ENCODE peak calls at places on chromosomes 5 and 9, in four cellular contexts. F is stomach, P is endothelial cell of umbilical vein, B is breast epithelium. D is an unnamed sample.

GRCh38 chr9:37371565-37372464 is 50.7 kb upstream of the GRHPR start:
- DNase-seq in F (no peak), P (no peak), B (no peak), D (no peak)

GRCh38 chr5:86684222-86684621 is 66.5 kb downstream of the COX7C start:
- DNase-seq in F (no peak), P (no peak), B (no peak), D (no peak)

GRCh38 chr5:154526231-154527226 is 48.5 kb upstream of the HAND1 start:
- DNase-seq in F (no peak), P (no peak), B (no peak), D (no peak)

GRCh38 chr9:91043786-91044185 is 242.2 kb downstream of the SYK start:
- DNase-seq in F (no peak), P (no peak), B (no peak), D (no peak)

GRCh38 chr5:37851305-37851704 is 11.5 kb upstream of the GDNF start:
- DNase-seq in F (no peak), P (no peak), B (no peak), D (no peak)

GRCh38 chr5:53956632-53957031 is 353.7 kb downstream of the ARL15 start:
- DNase-seq in F (no peak), P (no peak), B (no peak), D (no peak)

GRCh38 chr5:10333154-10334006 is 20.1 kb upstream of the MARCHF6 start:
- DNase-seq in F (peak), P (peak), B (no peak), D (no peak)

GRCh38 chr5:132103969-132104391 is 30.4 kb downstream of the CSF2 start:
- DNase-seq in F (no peak), P (peak), B (no peak), D (no peak)

GRCh38 chr9:13411827-13412226 is 132.3 kb upstream of the MPDZ start:
- DNase-seq in F (no peak), P (no peak), B (no peak), D (no peak)

GRCh38 chr5:31196309-31196708 is 2.8 kb downstream of the CDH6 start:
- DNase-seq in F (no peak), P (no peak), B (no peak), D (no peak)

GRCh38 chr5:149473441-149473840 is 77.8 kb downstream of the CSNK1A1 start:
- DNase-seq in F (no peak), P (no peak), B (no peak), D (no peak)

GRCh38 chr5:88785396-88786216 is 97.4 kb downstream of the MEF2C start:
- DNase-seq in F (no peak), P (peak), B (no peak), D (no peak)

GRCh38 chr5:93791520-93791972 is 50.1 kb upstream of the POU5F2 start:
- DNase-seq in F (no peak), P (peak), B (no peak), D (no peak)

GRCh38 chr9:109705515-109705914 is 74.5 kb upstream of the PALM2AKAP2 start:
- DNase-seq in F (no peak), P (no peak), B (no peak), D (no peak)

GRCh38 chr5:143061161-143061945 is 291.2 kb downstream of the ARHGAP26 start:
- DNase-seq in F (no peak), P (peak), B (no peak), D (peak)

GRCh38 chr9:37061763-37062162 is 27.7 kb upstream of the PAX5 start:
- DNase-seq in F (no peak), P (no peak), B (no peak), D (no peak)

GRCh38 chr5:131001507-131001906 is 163.5 kb downstream of the HINT1 start:
- DNase-seq in F (no peak), P (no peak), B (no peak), D (no peak)

GRCh38 chr9:76459691-76460635 is 981 bp downstream of the GCNT1 start:
- DNase-seq in F (peak), P (peak), B (no peak), D (peak)

GRCh38 chr9:72353455-72354116 is 11.4 kb downstream of the ZFAND5 start:
- DNase-seq in F (no peak), P (no peak), B (no peak), D (no peak)

GRCh38 chr9:72355153-72355552 is 9.9 kb downstream of the ZFAND5 start:
- DNase-seq in F (no peak), P (no peak), B (no peak), D (no peak)

GRCh38 chr9:72356019-72356653 is 8.9 kb downstream of the ZFAND5 start:
- DNase-seq in F (no peak), P (no peak), B (no peak), D (no peak)

GRCh38 chr9:72352911-72353388 is 12.1 kb downstream of the ZFAND5 start:
- DNase-seq in F (no peak), P (no peak), B (no peak), D (no peak)

DNA sequence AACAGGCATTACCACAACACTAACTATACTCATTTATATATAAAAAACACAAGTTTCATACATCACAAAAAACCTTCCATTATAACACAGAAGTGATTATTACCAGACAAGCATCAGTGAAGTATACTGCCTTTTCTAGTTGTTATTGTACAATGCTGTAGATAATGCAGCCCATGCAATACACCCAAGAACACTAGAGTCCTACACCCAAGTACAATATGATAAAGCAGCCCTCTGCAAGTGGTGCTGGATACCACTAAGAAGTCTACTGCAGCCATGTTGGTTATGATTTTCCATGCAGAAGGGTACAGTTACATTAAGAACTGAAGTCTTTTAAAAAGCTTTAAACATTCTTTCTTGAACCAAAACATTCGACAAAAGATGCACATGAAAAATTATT is 10.3 kb downstream of the ZFAND5 start:
- DNase-seq in F (no peak), P (no peak), B (no peak), D (no peak)
- TF ChIP-seq POLR2A in F (no peak), P (no peak), B (no peak), D (no peak)

GRCh38 chr5:3601929-3602712 is 6.5 kb downstream of the IRX1 start:
- DNase-seq in F (no peak), P (no peak), B (no peak), D (no peak)

GRCh38 chr5:3599283-3600105 is 3.9 kb downstream of the IRX1 start:
- DNase-seq in F (no peak), P (no peak), B (no peak), D (no peak)

GRCh38 chr5:3600106-3600997 is 4.7 kb downstream of the IRX1 start:
- DNase-seq in F (no peak), P (no peak), B (no peak), D (no peak)

GRCh38 chr5:3602713-3603502 is 7.3 kb downstream of the IRX1 start:
- DNase-seq in F (peak), P (no peak), B (no peak), D (no peak)

DNA sequence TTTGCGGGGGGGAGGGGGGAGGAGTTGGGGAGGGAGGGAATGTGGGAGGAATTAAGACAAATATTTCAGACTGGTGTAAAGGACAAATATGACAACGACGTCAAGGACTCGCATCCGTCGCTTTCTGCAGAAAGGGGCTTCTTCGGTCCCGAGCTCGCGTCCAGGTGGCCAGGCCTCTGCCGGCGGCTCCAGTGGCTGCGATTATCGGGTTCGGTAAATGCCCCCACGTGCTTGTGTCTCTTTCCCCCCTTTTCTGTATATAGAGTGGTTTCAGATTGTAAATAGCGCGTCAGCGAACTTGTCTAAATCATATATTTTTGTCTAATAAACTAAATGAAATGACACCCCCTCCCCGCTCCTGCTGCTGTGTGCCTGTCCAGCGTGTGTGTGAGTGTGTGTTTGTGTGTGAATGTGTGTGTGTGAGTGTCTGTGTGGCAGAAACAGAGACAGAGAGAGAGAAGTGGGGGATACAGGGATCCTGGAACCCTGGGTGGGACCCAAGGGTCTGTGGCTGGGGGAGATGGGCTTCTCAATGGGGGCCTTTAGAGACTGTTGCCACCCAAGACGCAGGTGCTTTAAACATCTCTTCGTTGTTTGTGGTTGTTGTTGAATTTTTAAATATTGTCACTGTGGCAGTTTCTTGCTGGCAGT is 5.6 kb downstream of the IRX1 start:
- DNase-seq in F (no peak), P (no peak), B (no peak), D (no peak)
- TF ChIP-seq POLR2A in F (no peak), P (no peak), B (no peak), D (no peak)

DNA sequence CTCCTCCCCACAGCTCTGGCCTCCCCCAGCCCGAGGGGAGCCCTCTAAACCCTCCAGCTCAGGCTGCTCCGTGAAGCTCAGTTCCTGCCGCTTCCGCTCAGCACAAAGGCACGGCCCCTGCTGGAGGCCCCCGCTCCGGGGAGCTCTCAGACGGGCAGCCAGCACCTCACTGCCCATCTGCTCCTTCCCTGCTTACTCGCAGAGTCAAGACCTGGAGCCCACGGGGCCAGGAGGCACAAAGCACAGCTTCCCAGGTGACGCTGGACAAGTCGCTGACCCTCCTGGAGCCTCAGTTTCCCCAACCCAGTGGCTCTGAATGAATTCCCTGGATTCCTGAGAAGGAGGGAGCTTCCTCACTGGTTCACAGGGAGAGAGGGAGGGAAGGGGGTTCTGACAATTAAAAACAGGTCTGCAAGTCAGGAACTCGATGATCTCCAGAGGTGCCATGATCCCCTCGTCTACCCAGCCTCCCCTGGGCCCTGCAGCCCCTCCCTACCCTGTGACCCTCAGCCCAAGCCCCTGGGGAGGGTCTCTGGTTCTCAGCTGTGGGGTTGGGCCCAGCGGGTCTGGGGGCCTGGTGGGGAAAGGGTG is 36.2 kb downstream of the VAV2 start:
- DNase-seq in F (no peak), P (peak), B (no peak), D (no peak)
- TF ChIP-seq POLR2A in F (no peak), P (no peak), B (no peak), D (no peak)

DNA sequence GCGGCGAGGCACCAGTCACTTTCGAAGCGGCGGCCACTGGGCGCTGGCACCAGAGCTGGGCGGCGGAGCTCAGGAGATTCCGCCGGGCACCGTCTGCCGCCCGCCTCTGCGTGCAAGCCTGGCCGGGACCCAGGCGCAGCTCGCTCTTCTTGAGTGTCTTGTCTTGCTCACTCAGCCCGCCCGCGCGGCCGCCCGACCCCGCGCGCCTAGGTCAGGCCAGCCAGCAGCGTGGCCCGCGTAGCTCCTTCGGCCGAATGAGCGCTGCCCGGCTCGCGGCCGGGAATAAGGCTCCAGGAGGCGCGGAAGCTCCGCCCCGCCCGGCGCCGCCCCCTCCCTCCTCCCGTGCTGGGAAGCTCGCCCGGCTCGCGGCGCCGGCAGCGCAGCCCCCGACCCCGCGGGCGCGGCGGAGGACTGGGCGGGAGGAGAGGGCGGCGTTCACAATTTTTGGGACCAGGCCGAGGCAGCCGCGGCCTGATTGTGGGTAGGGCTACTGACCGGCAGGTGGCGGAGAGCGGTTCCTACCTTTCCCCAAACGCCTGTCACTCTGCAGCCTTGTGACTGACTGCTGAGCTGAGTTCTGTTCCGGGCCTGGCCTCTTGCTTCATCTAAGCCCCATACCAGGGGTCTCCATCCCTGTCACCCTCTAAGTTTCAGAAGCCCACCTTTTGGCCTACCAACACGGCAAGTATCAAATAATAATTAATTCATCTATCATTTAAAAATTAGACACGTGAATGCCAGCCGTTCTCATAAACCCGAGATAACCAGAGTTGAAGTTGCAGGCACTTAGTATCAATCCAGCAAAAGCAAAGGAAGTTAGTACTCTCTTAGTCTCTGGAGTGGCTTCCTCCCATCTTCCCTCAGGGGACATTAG is at the start of gene HBEGF:
- DNase-seq in F (peak), P (peak), B (peak), D (peak)
- TF ChIP-seq POLR2A in F (peak), P (peak), B (no peak), D (peak)

DNA sequence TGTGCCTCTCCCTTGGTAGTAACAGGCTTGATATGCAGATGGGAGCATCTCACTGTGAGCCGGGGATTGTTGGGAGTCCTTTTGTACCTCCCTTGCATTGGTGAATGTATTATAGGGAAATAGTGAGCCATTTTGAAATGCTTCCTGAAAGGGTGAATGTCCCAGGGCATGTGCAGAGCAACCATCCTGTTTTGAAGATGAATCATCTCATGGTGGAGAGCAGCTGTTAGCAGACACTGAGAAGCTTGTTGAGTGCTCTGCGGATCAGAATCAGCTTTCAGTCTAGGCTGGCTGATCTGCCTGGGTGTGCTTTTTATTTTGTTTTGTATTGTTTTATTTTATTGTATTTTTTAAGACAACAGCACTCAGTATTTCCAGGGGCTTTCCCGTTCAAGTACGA is 29.7 kb downstream of the SLC36A1 start:
- DNase-seq in F (no peak), P (peak), B (no peak), D (no peak)
- TF ChIP-seq POLR2A in F (no peak), P (no peak), B (no peak), D (no peak)